ENCODE peak calls at places on chromosomes 12 and 14, in seven cellular contexts. C is neuronal stem cell, Y is IMR-90, G is H9, M is mesendoderm, J is mesenchymal stem cell, L is H1. X is an unnamed sample.

GRCh38 chr12:65824314-65824563 is at the start of gene HMGA2:
- DNase-seq in M (no peak), L (peak), G (no peak), Y (peak), C (peak), J (no peak), X (no peak)

GRCh38 chr14:32681598-32681997 is 257.1 kb upstream of the NPAS3 start:
- DNase-seq in J (no peak), C (no peak), Y (no peak), G (no peak), M (no peak), L (no peak), X (no peak)

GRCh38 chr12:113860059-113860820 is 105.9 kb downstream of the RBM19 start:
- DNase-seq in J (no peak), G (peak), Y (no peak), L (peak), C (no peak), M (peak), X (no peak)

GRCh38 chr12:88720785-88721650 is 140.7 kb upstream of the KITLG start:
- DNase-seq in L (no peak), G (no peak), M (no peak), Y (no peak), C (no peak), J (no peak), X (no peak)

GRCh38 chr12:95731519-95731958 is 59.0 kb downstream of the NTN4 start:
- DNase-seq in L (no peak), G (no peak), J (no peak), C (no peak), Y (no peak), M (no peak), X (no peak)

GRCh38 chr12:10363922-10364838 is 25.7 kb downstream of the KLRK1 start:
- DNase-seq in M (peak), J (peak), G (no peak), Y (peak), L (no peak), C (no peak), X (peak)

GRCh38 chr12:122310636-122311035 is 44.3 kb upstream of the VPS33A start:
- DNase-seq in L (no peak), Y (no peak), M (no peak), C (no peak), G (no peak), J (no peak), X (no peak)

GRCh38 chr14:96762650-96763049 is 34.5 kb upstream of the VRK1 start:
- DNase-seq in G (peak), L (no peak), Y (peak), J (peak), M (peak), C (peak), X (peak)

GRCh38 chr14:36580856-36581831 is 1.3 kb downstream of the NKX2-8 start:
- DNase-seq in J (peak), G (peak), M (peak), Y (peak), C (no peak), L (peak), X (peak)

GRCh38 chr14:71659165-71659564 is 273.1 kb upstream of the RGS6 start:
- DNase-seq in L (no peak), M (peak), C (no peak), Y (peak), G (no peak), J (peak), X (no peak)

GRCh38 chr14:51498411-51499227 is 153.1 kb upstream of the FRMD6 start:
- DNase-seq in L (no peak), M (peak), J (no peak), G (no peak), Y (no peak), C (no peak), X (no peak)

GRCh38 chr12:116882742-116883141 is 1.5 kb upstream of the HRK start:
- DNase-seq in C (no peak), J (no peak), Y (peak), L (no peak), M (peak), G (peak), X (no peak)

GRCh38 chr12:52708010-52708409 is 4.7 kb upstream of the KRT77 start:
- DNase-seq in G (no peak), L (no peak), J (no peak), C (no peak), Y (no peak), M (peak), X (no peak)

GRCh38 chr12:116714175-116714574 is 23.7 kb downstream of the SPRING1 start:
- DNase-seq in J (peak), G (no peak), C (no peak), Y (no peak), L (no peak), M (no peak), X (no peak)

GRCh38 chr12:65464930-65465329 is 186.4 kb downstream of the MSRB3 start:
- DNase-seq in Y (peak), C (no peak), M (no peak), J (peak), L (no peak), G (no peak), X (no peak)

GRCh38 chr12:76489737-76490136 is 69.8 kb downstream of the OSBPL8 start:
- DNase-seq in C (no peak), J (peak), Y (peak), M (no peak), G (no peak), L (no peak), X (peak)

GRCh38 chr12:132904718-132905328 is 17.4 kb upstream of the CHFR start:
- DNase-seq in Y (no peak), G (peak), L (peak), M (peak), C (peak), J (peak), X (peak)

GRCh38 chr14:36767603-36768281 is 106.1 kb downstream of the PAX9 start:
- DNase-seq in M (peak), Y (no peak), L (no peak), J (no peak), C (no peak), G (no peak), X (peak)

GRCh38 chr14:68362841-68363240 is 430.0 kb downstream of the ZFP36L1 start:
- DNase-seq in J (no peak), L (no peak), C (no peak), Y (no peak), M (no peak), G (no peak), X (no peak)

GRCh38 chr14:66070542-66071319 is 415.4 kb upstream of the CCDC196 start:
- DNase-seq in L (peak), Y (no peak), G (peak), M (peak), J (peak), C (peak), X (no peak)

GRCh38 chr14:52918486-52918885 is 32.4 kb downstream of the FERMT2 start:
- DNase-seq in G (no peak), J (peak), M (no peak), L (no peak), Y (peak), C (no peak), X (no peak)

GRCh38 chr14:103687712-103688111 is 27.5 kb downstream of the XRCC3 start:
- DNase-seq in Y (no peak), G (no peak), J (no peak), C (no peak), L (no peak), M (no peak), X (no peak)
- H2BK5ac ChIP-seq in Y (no peak), G (no peak), J (no peak), C (no peak), L (no peak), M (no peak), X (no peak)

DNA sequence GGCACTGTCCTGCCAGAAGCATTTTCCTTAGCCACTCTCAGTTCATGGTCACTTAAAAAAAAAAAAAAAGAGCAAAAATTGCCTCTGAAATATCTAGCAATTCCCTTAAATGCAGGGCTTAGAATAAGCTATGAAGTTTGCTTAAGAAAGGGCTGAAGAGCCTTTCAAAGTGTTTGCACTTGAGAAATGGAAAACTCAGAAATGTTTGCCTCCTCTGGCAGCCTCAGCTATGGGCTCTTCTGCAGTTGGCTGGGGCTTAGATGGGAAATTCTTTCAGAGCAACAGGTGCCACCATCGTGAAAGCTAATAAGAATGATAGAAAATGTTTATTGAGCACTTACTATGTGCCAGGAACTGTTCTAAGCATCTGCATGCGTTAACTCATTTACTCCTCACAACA is 48.5 kb upstream of the TSPAN11 start:
- DNase-seq in Y (no peak), G (no peak), C (no peak), J (no peak), M (no peak), L (no peak), X (no peak)
- H2BK5ac ChIP-seq in Y (no peak), G (no peak), C (no peak), J (no peak), M (no peak), L (no peak), X (no peak)

GRCh38 chr14:23217621-23218020 is 20.1 kb upstream of the RNF212B start:
- DNase-seq in C (no peak), Y (no peak), M (no peak), L (no peak), G (no peak), J (no peak), X (no peak)
- H2BK5ac ChIP-seq in C (no peak), Y (no peak), M (no peak), L (no peak), G (no peak), J (no peak), X (no peak)

DNA sequence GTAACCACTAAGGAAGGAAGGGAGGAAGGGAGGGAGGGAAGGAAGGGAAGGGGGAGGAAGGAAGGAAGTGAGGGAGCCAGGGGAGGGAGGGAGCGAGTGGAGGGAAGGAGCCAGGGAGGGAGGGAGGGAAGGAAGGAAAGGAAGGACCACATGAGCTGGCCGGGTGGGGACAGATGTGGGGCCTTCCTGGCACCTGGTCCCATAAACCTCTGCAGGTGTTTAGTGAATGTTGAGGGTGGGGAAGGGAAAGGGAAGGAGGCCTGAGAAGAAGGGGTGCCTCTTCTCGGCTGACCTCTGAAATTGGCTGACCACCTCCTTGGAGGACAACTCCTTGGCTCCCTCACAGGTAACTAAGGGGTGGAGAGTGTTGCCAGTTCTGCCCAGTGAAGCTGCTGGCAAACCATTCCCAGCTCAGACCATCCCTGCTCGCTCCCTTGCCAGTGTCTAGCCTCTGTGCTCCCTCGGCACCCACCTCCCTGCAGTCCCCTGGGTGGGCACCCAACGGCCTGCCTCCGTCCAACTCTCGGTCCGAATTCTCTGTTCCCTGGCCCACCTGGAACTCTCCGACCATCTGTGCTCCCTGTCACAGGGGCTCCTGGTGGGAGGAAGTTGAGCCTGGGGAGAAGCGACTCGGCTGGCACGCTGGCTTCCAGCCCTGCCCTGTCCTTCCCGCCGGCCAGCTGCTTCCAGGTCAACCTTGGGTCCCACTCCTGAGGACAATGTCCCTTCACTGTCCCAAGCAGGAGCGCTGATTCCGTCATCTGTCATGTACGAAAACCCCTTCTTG is 12.2 kb upstream of the PPP1R13B start:
- DNase-seq in M (no peak), Y (no peak), G (no peak), J (no peak), L (no peak), C (no peak), X (no peak)
- H2BK5ac ChIP-seq in M (no peak), Y (no peak), G (no peak), J (no peak), L (no peak), C (peak), X (no peak)

DNA sequence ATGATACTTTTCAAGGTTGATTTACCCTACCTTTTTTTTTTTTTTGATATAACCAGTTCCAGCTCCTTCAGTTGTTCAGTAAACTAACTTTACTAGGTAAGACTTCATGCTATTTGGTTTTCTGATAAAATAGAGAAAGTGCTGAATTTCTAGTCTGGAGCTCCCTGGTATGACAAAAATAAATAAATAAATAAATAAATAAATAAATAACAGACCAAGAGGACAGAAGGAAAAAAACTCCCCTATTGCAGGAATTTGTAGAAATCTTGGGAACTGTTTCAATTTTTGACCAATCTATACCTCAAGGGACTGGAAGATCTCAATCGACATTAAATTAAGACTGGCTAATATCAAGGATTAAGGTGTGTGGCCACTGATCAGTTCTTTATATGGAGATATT is 230.7 kb upstream of the PDZRN4 start:
- DNase-seq in C (no peak), G (no peak), J (no peak), Y (no peak), M (no peak), L (no peak), X (no peak)
- H2BK5ac ChIP-seq in C (no peak), G (no peak), J (no peak), Y (no peak), M (no peak), L (no peak), X (no peak)

GRCh38 chr14:63952053-63952932 is 99.5 kb downstream of the SYNE2 start:
- DNase-seq in G (no peak), M (no peak), Y (no peak), C (no peak), J (no peak), L (no peak), X (no peak)
- H2BK5ac ChIP-seq in G (no peak), M (no peak), Y (no peak), C (no peak), J (no peak), L (no peak), X (no peak)

DNA sequence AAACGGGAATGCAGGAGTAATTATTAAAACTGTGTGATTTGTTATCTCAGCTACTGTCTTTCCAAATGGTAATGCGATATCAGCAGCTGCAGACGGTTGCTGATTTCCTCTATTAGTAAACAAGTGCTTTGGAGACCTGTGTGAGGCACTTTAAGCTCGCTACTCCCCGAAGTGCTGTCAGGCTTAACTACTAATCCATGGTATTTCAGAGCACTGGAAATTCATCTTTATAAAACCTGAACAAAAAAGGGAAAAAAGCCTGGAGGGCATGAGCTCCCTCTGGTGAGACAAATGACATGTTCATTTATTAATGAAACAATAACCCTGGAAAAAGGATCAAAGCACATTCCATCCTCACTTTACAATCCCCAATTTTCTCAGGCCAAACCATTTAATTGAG is 143.6 kb upstream of the OTX2 start:
- DNase-seq in M (peak), G (no peak), J (no peak), L (no peak), C (no peak), Y (no peak), X (no peak)
- H2BK5ac ChIP-seq in M (no peak), G (no peak), J (no peak), L (no peak), C (no peak), Y (no peak), X (no peak)

DNA sequence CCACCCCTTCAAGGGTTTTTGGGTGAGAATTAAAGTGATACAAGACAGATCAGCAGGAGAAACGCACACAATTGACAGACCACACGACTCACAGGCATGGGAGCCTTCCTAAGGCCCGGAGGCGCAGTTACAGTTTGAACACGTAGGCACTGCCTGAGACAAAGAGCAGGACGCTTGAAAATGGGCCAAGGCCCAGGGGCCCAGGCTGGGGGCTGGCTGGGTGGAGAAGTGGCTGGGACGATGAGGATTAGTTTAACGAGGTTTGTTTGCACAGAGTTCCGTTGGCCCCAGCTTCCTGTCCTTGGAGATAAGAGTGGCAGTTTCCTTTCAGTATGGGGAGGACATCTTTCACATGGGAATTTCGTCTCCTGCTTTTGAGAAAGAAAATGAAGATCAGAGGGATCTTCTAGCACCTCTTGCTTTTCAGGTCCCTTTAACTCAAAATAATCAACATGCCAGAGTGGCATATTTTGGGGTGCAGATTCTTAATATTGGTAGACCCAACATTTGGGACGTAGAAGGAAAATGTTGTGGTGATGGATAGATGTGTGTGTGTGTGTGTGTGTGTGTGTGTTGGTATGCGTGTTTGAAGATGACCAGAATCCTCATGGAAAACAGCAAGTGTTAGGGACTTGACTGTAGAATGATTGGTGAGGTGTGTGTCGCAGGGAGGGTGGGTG is 44.6 kb downstream of the DLK1 start:
- DNase-seq in Y (no peak), G (no peak), J (peak), L (no peak), C (no peak), M (peak), X (no peak)
- H2BK5ac ChIP-seq in Y (no peak), G (no peak), J (no peak), L (no peak), C (peak), M (no peak), X (no peak)